ENCODE peak calls at places on chromosomes 5 and 9, in seven cellular contexts. M, X, C, L, V, O and U are unnamed samples.

GRCh38 chr9:23532282-23532681 is 293.8 kb downstream of the ELAVL2 start:
- DNase-seq in M (no peak), X (no peak), C (no peak), L (no peak), V (no peak), O (no peak), U (no peak)

GRCh38 chr5:172872997-172873491 is 39.0 kb downstream of the ERGIC1 start:
- DNase-seq in M (peak; percentile 90), X (no peak), C (no peak), L (peak; percentile 53), V (peak; percentile 64), O (peak; percentile 58), U (peak; percentile 94)

GRCh38 chr9:83047839-83048775 is 14.8 kb downstream of the RASEF start:
- DNase-seq in M (no peak), X (no peak), C (peak; percentile 43), L (peak; percentile 81), V (peak; percentile 59), O (peak; percentile 22), U (no peak)

GRCh38 chr9:137250329-137251193 is 525 bp upstream of the STPG3 start:
- DNase-seq in M (no peak), X (no peak), C (no peak), L (no peak), V (no peak), O (no peak), U (no peak)

GRCh38 chr5:129836321-129836720 is 67.9 kb upstream of the CHSY3 start:
- DNase-seq in M (no peak), X (no peak), C (no peak), L (no peak), V (no peak), O (no peak), U (no peak)

GRCh38 chr5:176540476-176540899 is 3.3 kb upstream of the RNF44 start:
- DNase-seq in M (peak; percentile 54), X (no peak), C (no peak), L (no peak), V (no peak), O (no peak), U (no peak)

GRCh38 chr5:146816775-146817387 is 61.7 kb downstream of the PPP2R2B start:
- DNase-seq in M (no peak), X (no peak), C (no peak), L (no peak), V (no peak), O (no peak), U (no peak)

GRCh38 chr9:97067490-97067889 is 28.5 kb upstream of the CTSV start:
- DNase-seq in M (no peak), X (no peak), C (no peak), L (no peak), V (no peak), O (no peak), U (no peak)

GRCh38 chr5:114377946-114378345 is 16.1 kb downstream of the KCNN2 start:
- DNase-seq in M (no peak), X (no peak), C (no peak), L (peak; percentile 5), V (no peak), O (peak; percentile 46), U (no peak)

GRCh38 chr9:33139421-33140228 is 27.5 kb downstream of the B4GALT1 start:
- DNase-seq in M (peak; percentile 91), X (no peak), C (no peak), L (no peak), V (peak; percentile 96), O (peak; percentile 62), U (peak; percentile 38)

GRCh38 chr5:96348536-96348935 is 84.5 kb downstream of the PCSK1 start:
- DNase-seq in M (no peak), X (no peak), C (no peak), L (no peak), V (no peak), O (no peak), U (no peak)

GRCh38 chr5:64509798-64510197 is 4.0 kb downstream of the RGS7BP start:
- DNase-seq in M (no peak), X (no peak), C (no peak), L (no peak), V (no peak), O (no peak), U (no peak)

GRCh38 chr5:38240212-38240611 is 18.1 kb upstream of the EGFLAM start:
- DNase-seq in M (no peak), X (no peak), C (no peak), L (no peak), V (no peak), O (no peak), U (no peak)

GRCh38 chr5:33408816-33409215 is 31.9 kb upstream of the TARS1 start:
- DNase-seq in M (no peak), X (no peak), C (no peak), L (no peak), V (no peak), O (no peak), U (no peak)

GRCh38 chr5:91955610-91956009 is 572.5 kb upstream of the ARRDC3 start:
- DNase-seq in M (no peak), X (no peak), C (no peak), L (peak; percentile 16), V (no peak), O (no peak), U (no peak)

GRCh38 chr5:172444626-172445365 is 9.5 kb downstream of the SH3PXD2B start:
- DNase-seq in M (no peak), X (no peak), C (no peak), L (no peak), V (no peak), O (no peak), U (no peak)

GRCh38 chr5:23704176-23704855 is 196.9 kb downstream of the PRDM9 start:
- DNase-seq in M (no peak), X (no peak), C (no peak), L (no peak), V (no peak), O (no peak), U (no peak)

DNA sequence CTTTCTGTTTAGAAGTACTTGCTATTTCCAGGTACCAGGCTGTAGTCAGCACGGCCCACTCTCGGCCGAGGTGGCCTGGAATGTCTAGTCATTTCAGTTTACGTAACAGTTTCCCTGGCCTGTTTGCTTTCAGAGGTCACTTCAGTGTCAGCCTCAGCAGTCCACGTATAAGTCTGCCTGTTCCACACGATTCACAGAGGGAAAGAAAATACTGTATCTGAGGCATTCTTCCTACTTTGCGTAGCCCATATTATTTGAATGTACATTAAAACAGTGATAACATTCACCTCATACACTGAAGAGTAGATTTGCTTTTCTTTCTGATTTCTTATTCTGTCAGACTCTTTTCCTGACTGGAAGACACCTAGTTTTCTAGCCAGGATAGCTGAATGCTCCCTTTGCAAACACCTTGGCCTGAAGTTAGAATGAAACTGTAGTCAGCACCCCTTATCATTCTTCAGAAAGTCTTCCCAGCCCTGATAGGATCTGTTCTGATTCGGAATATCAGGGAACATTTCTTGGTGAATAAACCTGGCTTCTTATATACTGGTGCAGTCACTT is 140.9 kb downstream of the AOPEP start:
- DNase-seq in M (peak; percentile 81), X (no peak), C (peak; percentile 87), L (peak; percentile 73), V (peak; percentile 91), O (peak; percentile 63), U (peak; percentile 88)
- TF ChIP-seq CTCF in M (no peak), X (no peak), C (no peak), L (no peak), V (no peak), O (no peak), U (no peak)

GRCh38 chr9:129610193-129610472 is 10.8 kb downstream of the C9orf50 start:
- DNase-seq in M (no peak), X (no peak), C (no peak), L (no peak), V (no peak), O (no peak), U (no peak)

GRCh38 chr9:129612815-129613519 is 7.9 kb downstream of the C9orf50 start:
- DNase-seq in M (peak; percentile 81), X (no peak), C (no peak), L (no peak), V (no peak), O (no peak), U (peak; percentile 72)

GRCh38 chr9:129612123-129612522 is 8.8 kb downstream of the C9orf50 start:
- DNase-seq in M (peak; percentile 59), X (no peak), C (no peak), L (no peak), V (no peak), O (no peak), U (peak; percentile 73)

GRCh38 chr9:129610473-129611301 is 10.2 kb downstream of the C9orf50 start:
- DNase-seq in M (peak; percentile 93), X (no peak), C (peak; percentile 88), L (peak; percentile 71), V (peak; percentile 58), O (peak; percentile 82), U (peak; percentile 89)

DNA sequence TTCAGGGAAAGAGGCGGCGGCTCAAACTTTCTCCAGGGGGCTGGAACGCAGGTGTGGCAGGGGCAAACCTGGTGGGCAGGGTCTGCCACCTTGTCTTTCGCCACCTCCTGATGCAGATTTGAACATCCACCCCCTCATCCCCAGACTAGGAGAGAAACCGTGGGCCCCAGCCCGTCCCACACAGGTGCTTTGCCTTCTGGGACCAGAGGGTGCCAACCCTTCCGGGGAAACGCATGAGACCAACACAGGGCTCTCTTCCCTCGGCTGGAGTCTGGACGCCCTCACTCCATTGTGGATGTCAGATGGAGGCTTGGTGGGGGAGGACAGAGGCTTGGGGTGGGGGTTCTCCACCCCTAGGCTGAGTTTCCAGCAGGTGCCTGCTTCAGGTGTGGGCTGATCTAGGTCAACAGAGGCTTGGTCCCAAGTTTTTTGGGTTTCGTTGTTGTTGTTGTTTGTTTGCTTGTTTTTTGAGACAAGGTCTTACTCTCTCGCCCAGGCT is 9.6 kb downstream of the C9orf50 start:
- DNase-seq in M (no peak), X (no peak), C (no peak), L (no peak), V (no peak), O (no peak), U (no peak)
- H3K27ac ChIP-seq in M (peak overlapping the region; percentile 20), X (peak overlapping the region; percentile 93), C (peak overlapping the region; percentile 100), L (no peak overlapping the region), V (peak overlapping the region; percentile 14), O (peak overlapping the region; percentile 94), U (peak overlapping the region; percentile 98)

GRCh38 chr9:93112864-93113389 is 16.9 kb downstream of the CARD19 start:
- DNase-seq in M (peak; percentile 55), X (no peak), C (no peak), L (no peak), V (no peak), O (no peak), U (peak; percentile 64)

GRCh38 chr9:93110400-93110855 is 14.4 kb downstream of the CARD19 start:
- DNase-seq in M (peak; percentile 71), X (no peak), C (no peak), L (no peak), V (no peak), O (no peak), U (peak; percentile 70)

GRCh38 chr9:93111371-93112115 is 15.5 kb downstream of the CARD19 start:
- DNase-seq in M (peak; percentile 74), X (no peak), C (no peak), L (no peak), V (peak; percentile 48), O (no peak), U (peak; percentile 63)

GRCh38 chr9:93112116-93112863 is 16.3 kb downstream of the CARD19 start:
- DNase-seq in M (peak; percentile 64), X (no peak), C (no peak), L (no peak), V (no peak), O (no peak), U (peak; percentile 69)

GRCh38 chr9:93111001-93111370 is 15.0 kb downstream of the CARD19 start:
- DNase-seq in M (no peak), X (no peak), C (no peak), L (no peak), V (no peak), O (no peak), U (no peak)
- H3K4me3 ChIP-seq in M (no peak overlapping the region), X (no peak overlapping the region), C (no peak overlapping the region), L (no peak overlapping the region), V (no peak overlapping the region), O (no peak overlapping the region), U (no peak overlapping the region)

GRCh38 chr9:115373710-115374045 is 255.7 kb upstream of the TNC start:
- DNase-seq in M (no peak), X (no peak), C (no peak), L (no peak), V (no peak), O (no peak), U (no peak)
- TF ChIP-seq CTCF in M (no peak), X (no peak), C (no peak), L (no peak), V (no peak), O (no peak), U (no peak)